ENCODE peak calls at places on chromosomes 1 and 21, in five cellular contexts. P is heart left ventricle, M is HCT116, J is transverse colon, O is A549. Z is an unnamed sample.

GRCh38 chr1:12150456-12151200 is 16.2 kb upstream of the TNFRSF1B start:
- DNase-seq in M (no peak), P (no peak), O (no peak), J (no peak), Z (no peak)

GRCh38 chr1:153122831-153123421 is 9.6 kb upstream of the SPRR2F start:
- DNase-seq in P (no peak), O (peak; percentile 2), M (peak; percentile 41), J (no peak), Z (peak; percentile 69)

GRCh38 chr1:40404670-40405462 is 31.3 kb downstream of the SMAP2 start:
- DNase-seq in P (peak; percentile 25), M (peak; percentile 51), J (no peak), O (peak; percentile 54), Z (no peak)

GRCh38 chr1:16926491-16927195 is 4.9 kb downstream of the CROCC start:
- DNase-seq in O (no peak), M (no peak), J (no peak), P (no peak), Z (no peak)

GRCh38 chr1:156540955-156541354 is 31.4 kb downstream of the IQGAP3 start:
- DNase-seq in P (no peak), J (no peak), M (no peak), O (no peak), Z (no peak)

GRCh38 chr1:203322480-203323179 is 17.3 kb downstream of the BTG2 start:
- DNase-seq in P (peak; percentile 58), J (peak; percentile 31), M (no peak), O (no peak), Z (no peak)

GRCh38 chr1:185627136-185627535 is 107.1 kb upstream of the HMCN1 start:
- DNase-seq in J (no peak), O (no peak), P (no peak), M (no peak), Z (no peak)

GRCh38 chr1:207346562-207346912 is 25.1 kb downstream of the CD55 start:
- DNase-seq in J (no peak), M (no peak), P (no peak), O (no peak), Z (no peak)

GRCh38 chr21:17829472-17829871 is 10.3 kb upstream of the C21orf91 start:
- DNase-seq in J (no peak), O (no peak), P (no peak), M (no peak), Z (no peak)

GRCh38 chr21:31064803-31065202 is 26.5 kb upstream of the KRTAP19-8 start:
- DNase-seq in O (no peak), J (no peak), P (no peak), M (no peak), Z (no peak)

GRCh38 chr1:220879090-220879508 is at the start of gene HLX:
- DNase-seq in M (peak; percentile 56), J (peak; percentile 86), P (peak; percentile 95), O (peak; percentile 80), Z (peak; percentile 79)

GRCh38 chr1:143611159-143611558 is 360.6 kb downstream of the FAM72C start:
- DNase-seq in O (peak; percentile 11), M (no peak), P (no peak), J (no peak), Z (no peak)

GRCh38 chr1:95793893-95794292 is 559.9 kb downstream of the RWDD3 start:
- DNase-seq in M (no peak), P (no peak), J (no peak), O (peak; percentile 2), Z (no peak)

GRCh38 chr1:212518188-212518951 is 85.7 kb downstream of the NENF start:
- DNase-seq in M (no peak), O (peak; percentile 75), P (peak; percentile 83), J (peak; percentile 86), Z (no peak)

GRCh38 chr1:169786974-169787373 is 7.7 kb downstream of the METTL18 start:
- DNase-seq in P (no peak), J (no peak), M (no peak), O (no peak), Z (no peak)

GRCh38 chr1:94863297-94863911 is 43.2 kb downstream of the SLC44A3 start:
- DNase-seq in P (no peak), J (no peak), O (no peak), M (peak; percentile 3), Z (peak; percentile 48)

GRCh38 chr1:58620259-58620658 is 43.2 kb upstream of the TACSTD2 start:
- DNase-seq in J (peak; percentile 42), P (no peak), O (no peak), M (no peak), Z (no peak)

GRCh38 chr21:17003221-17003620 is 509.6 kb upstream of the CXADR start:
- DNase-seq in M (no peak), J (no peak), P (no peak), O (peak; percentile 18), Z (no peak)

GRCh38 chr1:91278754-91279153 is 125.9 kb downstream of the HFM1 start:
- DNase-seq in P (no peak), O (peak; percentile 18), M (peak; percentile 12), J (no peak), Z (no peak)

GRCh38 chr1:59350521-59350920 is 53.6 kb downstream of the FGGY start:
- DNase-seq in O (no peak), J (no peak), P (no peak), M (no peak), Z (no peak)

GRCh38 chr1:113242481-113242880 is 147.8 kb upstream of the MAGI3 start:
- DNase-seq in M (no peak), O (no peak), J (peak; percentile 84), P (no peak), Z (no peak)

GRCh38 chr1:179031855-179032513 is 6.3 kb downstream of the FAM20B start:
- DNase-seq in P (no peak), J (no peak), O (no peak), M (no peak), Z (no peak)

GRCh38 chr1:16348414-16349182 is 3.7 kb downstream of the FBXO42 start:
- DNase-seq in M (no peak), O (peak; percentile 47), J (no peak), P (no peak), Z (no peak)

GRCh38 chr1:93346472-93346991 is 825 bp downstream of the DR1 start:
- DNase-seq in J (peak; percentile 14), M (no peak), P (peak; percentile 7), O (peak; percentile 32), Z (peak; percentile 16)

GRCh38 chr21:28971171-28971570 is 21.5 kb downstream of the LTN1 start:
- DNase-seq in O (no peak), M (no peak), J (no peak), P (no peak), Z (no peak)

GRCh38 chr1:85224734-85225623 is 24.2 kb upstream of the SYDE2 start:
- DNase-seq in P (peak; percentile 32), M (no peak), O (no peak), J (peak; percentile 72), Z (no peak)

GRCh38 chr1:15949453-15950245 is 26.3 kb downstream of the ZBTB17 start:
- DNase-seq in J (peak; percentile 88), P (peak; percentile 84), M (peak; percentile 43), O (peak; percentile 72), Z (peak; percentile 97)

GRCh38 chr1:53319296-53320101 is 8.4 kb downstream of the LRP8 start:
- DNase-seq in J (no peak), P (no peak), M (no peak), O (no peak), Z (no peak)

GRCh38 chr1:150555198-150555970 is 6.2 kb downstream of the ADAMTSL4 start:
- DNase-seq in P (no peak), J (no peak), O (no peak), M (no peak), Z (no peak)

GRCh38 chr1:150552692-150553278 is 3.6 kb downstream of the ADAMTSL4 start:
- DNase-seq in P (no peak), M (no peak), O (no peak), J (peak; percentile 9), Z (no peak)

GRCh38 chr1:150551784-150552691 is 2.8 kb downstream of the ADAMTSL4 start:
- DNase-seq in O (peak; percentile 60), P (peak; percentile 82), J (peak; percentile 78), M (no peak), Z (peak; percentile 90)

GRCh38 chr1:150554086-150554452 is 4.9 kb downstream of the ADAMTSL4 start:
- DNase-seq in P (no peak), M (no peak), J (no peak), O (no peak), Z (peak; percentile 38)

GRCh38 chr1:150553392-150554085 is 4.3 kb downstream of the ADAMTSL4 start:
- DNase-seq in J (no peak), M (no peak), P (no peak), O (no peak), Z (no peak)
- TF ChIP-seq POLR2A in J (no peak), M (no peak), P (no peak), O (no peak), Z (no peak)

DNA sequence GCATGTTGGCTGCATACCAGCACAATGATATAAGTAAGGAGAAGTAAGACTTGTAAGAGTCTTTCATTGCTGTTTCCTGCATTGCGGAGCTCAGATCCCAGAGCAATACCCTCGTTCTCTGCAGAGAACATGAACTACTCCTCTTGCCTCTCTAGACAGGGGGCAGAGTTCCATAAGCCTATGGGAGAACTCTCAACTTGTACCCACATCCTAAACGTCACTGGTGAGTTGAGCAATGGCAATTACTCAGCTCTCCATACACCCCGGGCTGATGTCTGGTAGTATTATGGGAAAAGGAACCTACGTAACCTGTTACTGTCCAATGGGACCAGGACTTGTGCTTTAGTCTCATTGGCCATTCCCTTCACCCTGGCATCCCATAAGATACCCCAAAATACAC is 27.3 kb upstream of the ZNF496 start:
- DNase-seq in O (no peak), M (no peak), J (peak; percentile 15), P (no peak), Z (no peak)
- TF ChIP-seq CTCF in O (no peak), M (no peak), J (no peak), P (no peak), Z (no peak)

GRCh38 chr21:42007541-42007940 is 2.6 kb downstream of the ZBTB21 start:
- DNase-seq in M (no peak), J (no peak), P (no peak), O (no peak), Z (no peak)

GRCh38 chr21:42006765-42007164 is 3.4 kb downstream of the ZBTB21 start:
- DNase-seq in M (no peak), J (no peak), O (no peak), P (no peak), Z (no peak)

GRCh38 chr21:42010507-42011493 is 640 bp upstream of the ZBTB21 start:
- DNase-seq in P (peak; percentile 26), J (peak; percentile 48), O (no peak), M (no peak), Z (peak; percentile 46)

GRCh38 chr21:42009831-42010506 is at the start of gene ZBTB21:
- DNase-seq in O (peak; percentile 96), J (peak; percentile 99), P (peak; percentile 98), M (peak; percentile 95), Z (peak; percentile 99)

GRCh38 chr21:42009018-42009830 is 936 bp downstream of the ZBTB21 start:
- DNase-seq in P (peak; percentile 57), O (peak; percentile 40), J (peak; percentile 71), M (no peak), Z (no peak)
- TF ChIP-seq POLR2A in P (no peak), O (no peak), J (no peak), M (no peak), Z (no peak)

DNA sequence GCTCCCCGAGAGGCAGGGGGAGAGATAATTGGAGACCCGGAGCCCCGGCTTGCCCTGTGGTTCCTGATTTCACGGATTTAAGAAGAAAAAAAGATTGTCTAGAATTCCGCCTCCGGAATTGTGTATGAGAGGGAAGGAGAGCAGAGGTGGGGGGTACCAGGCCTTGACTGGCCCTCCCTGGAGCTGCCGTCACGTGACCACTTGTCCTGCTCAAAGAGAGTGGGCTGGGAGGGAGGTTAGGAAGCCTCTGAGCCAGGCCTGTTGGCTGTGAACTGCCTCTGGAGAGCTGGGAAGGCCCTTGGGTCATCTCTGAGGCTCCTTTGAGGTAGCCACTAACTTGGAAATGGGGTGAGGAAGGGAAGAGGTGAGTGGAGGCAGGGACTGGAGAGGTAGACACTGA is 106.5 kb downstream of the GRIK3 start:
- DNase-seq in O (no peak), P (no peak), M (no peak), J (no peak), Z (no peak)
- TF ChIP-seq CTCF in O (no peak), P (no peak), M (no peak), J (no peak), Z (no peak)

Z was measured in ovary.